ENCODE peak calls at places on chromosomes 16 and 17, in five cellular contexts. One of them, this sample, is unnamed.

GRCh38 chr17:3012926-3013581 is 50.4 kb downstream of the OR1D5 start:
- DNase-seq in tibial nerve: peak
- DNase-seq in stomach: peak
- DNase-seq in adrenal gland: peak
- DNase-seq in psoas muscle: peak
- DNase-seq in this sample: peak

GRCh38 chr17:71649986-71650385 is 470.8 kb upstream of the SOX9 start:
- DNase-seq in tibial nerve: no peak
- DNase-seq in stomach: no peak
- DNase-seq in adrenal gland: no peak
- DNase-seq in psoas muscle: no peak
- DNase-seq in this sample: no peak

GRCh38 chr16:49673442-49673841 is 182.5 kb downstream of the ZNF423 start:
- DNase-seq in tibial nerve: no peak
- DNase-seq in stomach: no peak
- DNase-seq in adrenal gland: no peak
- DNase-seq in psoas muscle: no peak
- DNase-seq in this sample: no peak

GRCh38 chr17:42337442-42337841 is 49.1 kb downstream of the STAT5A start:
- DNase-seq in tibial nerve: no peak
- DNase-seq in stomach: no peak
- DNase-seq in adrenal gland: no peak
- DNase-seq in psoas muscle: no peak
- DNase-seq in this sample: no peak

GRCh38 chr16:57962046-57962445 is 8.9 kb downstream of the CNGB1 start:
- DNase-seq in tibial nerve: no peak
- DNase-seq in stomach: no peak
- DNase-seq in adrenal gland: no peak
- DNase-seq in psoas muscle: no peak
- DNase-seq in this sample: no peak

GRCh38 chr16:14629612-14629918 is 495 bp downstream of the PARN start:
- DNase-seq in tibial nerve: no peak
- DNase-seq in stomach: no peak
- DNase-seq in adrenal gland: no peak
- DNase-seq in psoas muscle: no peak
- DNase-seq in this sample: no peak

GRCh38 chr16:13702614-13703013 is 217.3 kb upstream of the ERCC4 start:
- DNase-seq in tibial nerve: no peak
- DNase-seq in stomach: no peak
- DNase-seq in adrenal gland: no peak
- DNase-seq in psoas muscle: no peak
- DNase-seq in this sample: no peak

GRCh38 chr17:82434216-82434565 is 15.8 kb upstream of the OGFOD3 start:
- DNase-seq in tibial nerve: no peak
- DNase-seq in stomach: no peak
- DNase-seq in adrenal gland: no peak
- DNase-seq in psoas muscle: no peak
- DNase-seq in this sample: no peak

GRCh38 chr16:626787-627457 is 3.9 kb upstream of the WFIKKN1 start:
- DNase-seq in tibial nerve: no peak
- DNase-seq in stomach: no peak
- DNase-seq in adrenal gland: peak
- DNase-seq in psoas muscle: peak
- DNase-seq in this sample: no peak

GRCh38 chr16:72848759-72849664 is 198.9 kb downstream of the ZFHX3 start:
- DNase-seq in tibial nerve: peak
- DNase-seq in stomach: peak
- DNase-seq in adrenal gland: peak
- DNase-seq in psoas muscle: peak
- DNase-seq in this sample: peak

GRCh38 chr16:833411-833810 is 32.9 kb upstream of the GNG13 start:
- DNase-seq in tibial nerve: no peak
- DNase-seq in stomach: no peak
- DNase-seq in adrenal gland: no peak
- DNase-seq in psoas muscle: no peak
- DNase-seq in this sample: no peak

GRCh38 chr17:39755550-39756375 is 18.0 kb downstream of the GRB7 start:
- DNase-seq in tibial nerve: no peak
- DNase-seq in stomach: no peak
- DNase-seq in adrenal gland: no peak
- DNase-seq in psoas muscle: no peak
- DNase-seq in this sample: no peak

GRCh38 chr17:4738136-4739121 is 1.2 kb upstream of the ZMYND15 start:
- DNase-seq in tibial nerve: no peak
- DNase-seq in stomach: peak
- DNase-seq in adrenal gland: no peak
- DNase-seq in psoas muscle: no peak
- DNase-seq in this sample: no peak

GRCh38 chr16:1789643-1790045 is 3.9 kb downstream of the IGFALS start:
- DNase-seq in tibial nerve: no peak
- DNase-seq in stomach: no peak
- DNase-seq in adrenal gland: no peak
- DNase-seq in psoas muscle: no peak
- DNase-seq in this sample: no peak

GRCh38 chr16:73365010-73365409 is 317.1 kb upstream of the ZFHX3 start:
- DNase-seq in tibial nerve: no peak
- DNase-seq in stomach: peak
- DNase-seq in adrenal gland: peak
- DNase-seq in psoas muscle: peak
- DNase-seq in this sample: no peak

GRCh38 chr17:4485676-4486646 is 12.7 kb upstream of the SPNS2 start:
- DNase-seq in tibial nerve: no peak
- DNase-seq in stomach: no peak
- DNase-seq in adrenal gland: no peak
- DNase-seq in psoas muscle: no peak
- DNase-seq in this sample: no peak

GRCh38 chr17:30323895-30324319 is 9.9 kb downstream of the TMIGD1 start:
- DNase-seq in tibial nerve: peak
- DNase-seq in stomach: peak
- DNase-seq in adrenal gland: peak
- DNase-seq in psoas muscle: peak
- DNase-seq in this sample: no peak

GRCh38 chr17:78759203-78759968 is 22.7 kb downstream of the CYTH1 start:
- DNase-seq in tibial nerve: no peak
- DNase-seq in stomach: peak
- DNase-seq in adrenal gland: no peak
- DNase-seq in psoas muscle: peak
- DNase-seq in this sample: no peak

GRCh38 chr16:3520861-3521260 is 20.1 kb downstream of the CLUAP1 start:
- DNase-seq in tibial nerve: no peak
- DNase-seq in stomach: no peak
- DNase-seq in adrenal gland: no peak
- DNase-seq in psoas muscle: no peak
- DNase-seq in this sample: no peak

DNA sequence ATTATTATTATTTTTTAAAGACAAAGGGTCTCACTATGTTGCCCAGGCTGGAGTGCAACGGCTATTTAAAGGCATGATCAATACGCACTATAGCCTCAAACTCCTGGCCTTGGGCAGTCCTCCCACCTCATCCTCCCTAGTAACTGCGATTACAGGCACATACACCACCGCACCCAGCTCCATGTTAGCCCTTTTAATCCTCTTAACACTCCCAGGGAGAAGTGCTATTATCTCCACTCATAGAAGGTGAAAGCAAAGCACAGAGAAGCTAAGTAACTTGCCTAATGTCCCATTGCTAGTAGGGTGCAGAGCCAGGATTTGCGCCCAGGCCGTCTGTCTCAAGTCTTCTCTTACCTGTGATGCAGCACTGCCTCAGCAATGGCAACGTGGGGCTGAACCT is 5.0 kb downstream of the HAS3 start:
- DNase-seq in tibial nerve: no peak
- DNase-seq in stomach: no peak
- DNase-seq in adrenal gland: no peak
- DNase-seq in psoas muscle: no peak
- DNase-seq in this sample: no peak
- H3K27ac ChIP-seq in tibial nerve: no peak
- H3K27ac ChIP-seq in stomach: no peak
- H3K27ac ChIP-seq in adrenal gland: no peak
- H3K27ac ChIP-seq in psoas muscle: no peak
- H3K27ac ChIP-seq in this sample: no peak

GRCh38 chr17:27319536-27320221 is 25.8 kb downstream of the WSB1 start:
- DNase-seq in tibial nerve: peak
- DNase-seq in stomach: peak
- DNase-seq in adrenal gland: peak
- DNase-seq in psoas muscle: peak
- DNase-seq in this sample: no peak

GRCh38 chr17:27318633-27319032 is 24.7 kb downstream of the WSB1 start:
- DNase-seq in tibial nerve: no peak
- DNase-seq in stomach: no peak
- DNase-seq in adrenal gland: no peak
- DNase-seq in psoas muscle: no peak
- DNase-seq in this sample: no peak

GRCh38 chr17:27322026-27322425 is 28.1 kb downstream of the WSB1 start:
- DNase-seq in tibial nerve: no peak
- DNase-seq in stomach: no peak
- DNase-seq in adrenal gland: no peak
- DNase-seq in psoas muscle: no peak
- DNase-seq in this sample: no peak

GRCh38 chr17:27321372-27321771 is 27.5 kb downstream of the WSB1 start:
- DNase-seq in tibial nerve: no peak
- DNase-seq in stomach: no peak
- DNase-seq in adrenal gland: no peak
- DNase-seq in psoas muscle: no peak
- DNase-seq in this sample: no peak

DNA sequence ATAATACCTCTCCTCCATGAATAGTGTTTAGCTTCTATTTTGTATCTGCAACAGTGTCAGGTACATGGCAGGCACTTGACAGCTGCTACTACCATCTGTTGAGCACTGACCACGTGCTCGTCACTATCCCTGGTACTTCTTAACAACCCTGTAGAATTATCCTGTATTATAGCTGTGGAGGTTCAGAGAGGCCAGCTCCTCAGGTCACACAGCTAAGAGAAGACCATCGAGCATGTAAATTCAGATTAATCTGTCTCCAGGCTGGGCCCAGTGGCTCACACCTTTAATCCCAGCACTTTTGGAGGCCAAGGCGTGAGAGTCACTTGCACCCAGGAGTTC is 26.3 kb downstream of the WSB1 start:
- DNase-seq in tibial nerve: no peak
- DNase-seq in stomach: no peak
- DNase-seq in adrenal gland: no peak
- DNase-seq in psoas muscle: no peak
- DNase-seq in this sample: no peak
- H3K27ac ChIP-seq in tibial nerve: peak
- H3K27ac ChIP-seq in stomach: peak
- H3K27ac ChIP-seq in adrenal gland: no peak
- H3K27ac ChIP-seq in psoas muscle: peak
- H3K27ac ChIP-seq in this sample: peak

DNA sequence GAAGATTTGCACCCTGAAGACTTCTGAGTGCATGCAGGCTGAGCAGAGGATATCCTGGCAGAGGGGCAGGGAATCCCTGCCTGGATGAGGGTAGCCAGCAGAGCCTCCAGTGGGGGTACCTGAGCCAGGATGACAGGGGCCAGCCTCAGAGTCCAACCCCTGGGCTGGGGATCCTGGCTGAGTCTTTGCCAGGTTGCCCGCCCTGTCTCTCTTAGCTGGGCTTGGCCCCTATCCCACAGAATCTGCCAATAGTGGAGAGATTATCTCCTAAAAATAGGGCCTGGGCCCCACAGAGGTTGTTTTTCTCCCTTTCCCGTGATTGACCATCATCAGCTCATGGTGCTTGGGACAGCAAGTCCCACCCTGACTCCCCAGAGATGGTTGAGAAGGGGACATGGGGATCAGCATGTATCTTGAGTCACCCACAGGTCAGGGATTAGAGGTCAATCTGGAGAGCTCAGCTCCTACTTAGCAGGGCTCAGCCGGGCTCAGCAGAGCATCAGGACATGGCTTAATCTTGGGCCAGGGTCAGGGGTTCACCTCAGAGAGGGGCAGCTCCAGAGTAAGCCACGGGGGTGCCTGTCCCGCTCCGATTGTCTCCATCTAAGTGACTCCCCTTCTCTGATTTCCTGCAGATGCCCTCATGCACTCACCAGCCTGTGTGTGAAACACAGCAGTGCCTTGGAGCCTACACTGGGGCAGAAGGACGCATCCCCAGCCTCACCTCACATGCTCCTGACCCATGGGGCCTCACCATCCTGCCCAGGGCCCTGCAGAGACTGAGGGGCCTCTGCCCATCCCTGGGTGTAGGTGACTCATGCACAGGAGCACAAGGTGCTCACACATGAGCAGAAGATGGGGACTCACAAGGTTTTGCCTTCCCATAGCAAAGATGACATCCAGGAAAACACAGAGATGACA is 11.5 kb downstream of the CDH16 start:
- DNase-seq in tibial nerve: no peak
- DNase-seq in stomach: no peak
- DNase-seq in adrenal gland: no peak
- DNase-seq in psoas muscle: no peak
- DNase-seq in this sample: no peak
- H3K27ac ChIP-seq in tibial nerve: peak
- H3K27ac ChIP-seq in stomach: peak
- H3K27ac ChIP-seq in adrenal gland: no peak
- H3K27ac ChIP-seq in psoas muscle: no peak
- H3K27ac ChIP-seq in this sample: no peak

DNA sequence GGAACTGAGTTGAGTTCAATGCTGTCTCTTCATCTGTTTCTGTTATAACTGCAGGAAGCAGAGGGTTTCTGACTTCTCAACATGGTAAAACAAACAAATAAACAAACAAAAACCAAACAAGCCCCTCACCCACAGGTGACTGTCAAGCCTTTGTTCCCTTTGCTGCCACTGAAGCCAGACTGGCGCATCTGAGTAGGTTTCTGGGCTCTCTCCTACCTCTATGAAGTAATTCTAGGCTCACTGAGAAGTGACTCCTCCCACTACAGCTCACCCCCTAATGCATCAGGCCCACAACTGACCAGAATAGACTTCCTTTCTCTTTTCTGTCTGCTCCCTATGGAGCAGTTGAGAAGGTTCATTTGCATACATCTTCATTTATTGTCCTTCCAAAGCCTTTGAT is 77.0 kb upstream of the CCL2 start:
- DNase-seq in tibial nerve: no peak
- DNase-seq in stomach: no peak
- DNase-seq in adrenal gland: no peak
- DNase-seq in psoas muscle: no peak
- DNase-seq in this sample: no peak
- H3K27ac ChIP-seq in tibial nerve: no peak
- H3K27ac ChIP-seq in stomach: no peak
- H3K27ac ChIP-seq in adrenal gland: no peak
- H3K27ac ChIP-seq in psoas muscle: no peak
- H3K27ac ChIP-seq in this sample: no peak

GRCh38 chr17:32350662-32351418 is 883 bp downstream of the ZNF207 start:
- DNase-seq in tibial nerve: peak
- DNase-seq in stomach: peak
- DNase-seq in adrenal gland: peak
- DNase-seq in psoas muscle: no peak
- DNase-seq in this sample: no peak

GRCh38 chr17:32356378-32356743 is 6.4 kb downstream of the ZNF207 start:
- DNase-seq in tibial nerve: no peak
- DNase-seq in stomach: no peak
- DNase-seq in adrenal gland: no peak
- DNase-seq in psoas muscle: no peak
- DNase-seq in this sample: no peak

GRCh38 chr17:32357615-32358014 is 7.7 kb downstream of the ZNF207 start:
- DNase-seq in tibial nerve: no peak
- DNase-seq in stomach: no peak
- DNase-seq in adrenal gland: no peak
- DNase-seq in psoas muscle: no peak
- DNase-seq in this sample: no peak

GRCh38 chr17:32356750-32357149 is 6.8 kb downstream of the ZNF207 start:
- DNase-seq in tibial nerve: no peak
- DNase-seq in stomach: no peak
- DNase-seq in adrenal gland: no peak
- DNase-seq in psoas muscle: no peak
- DNase-seq in this sample: no peak

GRCh38 chr17:32355649-32356377 is 5.9 kb downstream of the ZNF207 start:
- DNase-seq in tibial nerve: no peak
- DNase-seq in stomach: no peak
- DNase-seq in adrenal gland: no peak
- DNase-seq in psoas muscle: no peak
- DNase-seq in this sample: no peak
- H3K27ac ChIP-seq in tibial nerve: no peak
- H3K27ac ChIP-seq in stomach: no peak
- H3K27ac ChIP-seq in adrenal gland: no peak
- H3K27ac ChIP-seq in psoas muscle: peak
- H3K27ac ChIP-seq in this sample: no peak

This sample was measured in substantia nigra.